ENCODE peak calls at places on chromosomes 4 and X, in ten cellular contexts. N, U, P, M, A, I, H, Z, Q and J are unnamed samples.
A peak's percentile ranks its signal among the peaks of the same experiment; 100 is the strongest.

GRCh38 chrX:95290455-95290854 is 1394.2 kb upstream of the DIAPH2 start:
- DNase-seq in N (no peak), U (no peak), P (no peak), M (no peak), A (peak; percentile 62), I (no peak), H (peak; percentile 13), Z (no peak), Q (no peak), J (no peak)

GRCh38 chr4:55635760-55636621 is at the start of gene NMU:
- DNase-seq in N (peak; percentile 90), U (no peak), P (peak; percentile 42), M (peak; percentile 5), A (peak; percentile 85), I (no peak), H (peak; percentile 34), Z (peak; percentile 41), Q (no peak), J (peak; percentile 68)

GRCh38 chrX:131802836-131803626 is 220.1 kb upstream of the STK26 start:
- DNase-seq in N (no peak), U (no peak), P (no peak), M (no peak), A (peak; percentile 74), I (no peak), H (no peak), Z (peak; percentile 72), Q (no peak), J (peak; percentile 55)

GRCh38 chr4:163166041-163166579 is 580 bp downstream of the NAF1 start:
- DNase-seq in N (peak; percentile 93), U (peak; percentile 50), P (peak; percentile 40), M (peak; percentile 58), A (peak; percentile 85), I (no peak), H (peak; percentile 20), Z (peak; percentile 78), Q (peak; percentile 58), J (peak; percentile 63)

GRCh38 chrX:74534569-74535038 is 79.8 kb downstream of the RLIM start:
- DNase-seq in N (no peak), U (no peak), P (no peak), M (no peak), A (no peak), I (no peak), H (peak; percentile 45), Z (peak; percentile 30), Q (no peak), J (peak; percentile 42)

GRCh38 chr4:30719363-30720020 is 677 bp upstream of the PCDH7 start:
- DNase-seq in N (peak; percentile 83), U (no peak), P (no peak), M (peak; percentile 74), A (peak; percentile 92), I (no peak), H (peak; percentile 47), Z (peak; percentile 18), Q (no peak), J (peak; percentile 46)

GRCh38 chr4:70666369-70666768 is at the start of gene JCHAIN:
- DNase-seq in N (no peak), U (no peak), P (no peak), M (no peak), A (no peak), I (no peak), H (no peak), Z (peak; percentile 35), Q (no peak), J (no peak)

GRCh38 chrX:78075787-78076389 is 28.2 kb upstream of the PGK1 start:
- DNase-seq in N (no peak), U (no peak), P (no peak), M (no peak), A (no peak), I (no peak), H (peak; percentile 52), Z (no peak), Q (no peak), J (no peak)

GRCh38 chrX:133794151-133794550 is 191.2 kb downstream of the GPC3 start:
- DNase-seq in N (no peak), U (no peak), P (no peak), M (no peak), A (no peak), I (no peak), H (no peak), Z (no peak), Q (no peak), J (no peak)

GRCh38 chr4:187010052-187010451 is 286.4 kb upstream of the FAT1 start:
- DNase-seq in N (no peak), U (no peak), P (no peak), M (peak; percentile 2), A (no peak), I (no peak), H (peak; percentile 82), Z (no peak), Q (no peak), J (no peak)

GRCh38 chr4:78190078-78190477 is 133.0 kb downstream of the FRAS1 start:
- DNase-seq in N (no peak), U (no peak), P (no peak), M (no peak), A (no peak), I (no peak), H (no peak), Z (no peak), Q (no peak), J (no peak)

GRCh38 chr4:4339504-4340085 is 47.3 kb upstream of the NSG1 start:
- DNase-seq in N (no peak), U (no peak), P (no peak), M (peak; percentile 75), A (no peak), I (no peak), H (peak; percentile 25), Z (no peak), Q (no peak), J (no peak)

GRCh38 chr4:64774626-64775025 is 365.4 kb upstream of the TECRL start:
- DNase-seq in N (no peak), U (no peak), P (no peak), M (no peak), A (no peak), I (no peak), H (no peak), Z (no peak), Q (no peak), J (no peak)

GRCh38 chr4:7169134-7169533 is 23.2 kb upstream of the SORCS2 start:
- DNase-seq in N (no peak), U (no peak), P (no peak), M (no peak), A (peak; percentile 26), I (no peak), H (no peak), Z (no peak), Q (peak; percentile 3), J (no peak)

GRCh38 chrX:38804481-38805293 is 3.4 kb downstream of the MID1IP1 start:
- DNase-seq in N (peak; percentile 86), U (peak; percentile 8), P (peak; percentile 18), M (peak; percentile 36), A (peak; percentile 56), I (no peak), H (no peak), Z (peak; percentile 65), Q (peak; percentile 58), J (peak; percentile 15)

GRCh38 chr4:29653221-29653620 is 1066.9 kb upstream of the PCDH7 start:
- DNase-seq in N (no peak), U (no peak), P (no peak), M (no peak), A (no peak), I (no peak), H (no peak), Z (no peak), Q (no peak), J (no peak)

GRCh38 chrX:129875669-129876068 is 30.3 kb upstream of the UTP14A start:
- DNase-seq in N (no peak), U (no peak), P (no peak), M (peak; percentile 46), A (no peak), I (no peak), H (peak; percentile 62), Z (no peak), Q (no peak), J (no peak)

GRCh38 chr4:7473096-7473495 is 38.4 kb upstream of the PSAPL1 start:
- DNase-seq in N (no peak), U (no peak), P (no peak), M (no peak), A (no peak), I (no peak), H (no peak), Z (no peak), Q (no peak), J (no peak)

DNA sequence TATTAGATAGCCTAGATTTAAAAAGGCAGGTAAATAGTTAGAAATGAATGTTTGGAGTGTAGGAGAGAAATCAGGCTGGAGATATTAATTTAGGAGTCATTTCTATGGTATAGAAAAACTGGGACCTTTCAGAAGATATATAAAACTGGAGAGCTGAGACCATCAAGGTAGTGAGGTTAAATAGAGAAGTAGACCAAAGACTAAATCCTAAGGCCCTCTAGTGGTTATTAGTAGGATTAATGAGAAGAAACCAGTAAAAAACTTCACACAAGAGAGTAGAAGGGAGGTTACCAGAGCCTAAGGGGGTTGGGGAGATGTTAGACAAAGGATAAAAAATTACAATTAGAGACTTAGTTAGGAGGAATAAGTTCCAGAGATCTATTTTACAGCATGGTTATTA is 351.0 kb upstream of the SPANXN1 start:
- DNase-seq in N (no peak), U (no peak), P (no peak), M (no peak), A (no peak), I (no peak), H (peak; percentile 0), Z (no peak), Q (no peak), J (no peak)
- TF ChIP-seq CTCF in N (no peak), U (no peak), P (peak; percentile 54), M (peak; percentile 2), A (peak; percentile 73), I (peak; percentile 34), H (no peak), Z (peak; percentile 11), Q (peak; percentile 28), J (peak; percentile 24)

GRCh38 chr4:140756292-140757219 is at the start of gene TBC1D9:
- DNase-seq in N (peak; percentile 93), U (no peak), P (peak; percentile 76), M (peak; percentile 90), A (peak; percentile 97), I (peak; percentile 86), H (peak; percentile 98), Z (peak; percentile 72), Q (peak; percentile 83), J (peak; percentile 39)
- TF ChIP-seq CTCF in N (peak; percentile 3), U (no peak), P (peak; percentile 26), M (peak; percentile 2), A (peak; percentile 39), I (no peak), H (peak; percentile 19), Z (no peak), Q (no peak), J (no peak)

GRCh38 chr4:153440475-153440874 is 25.7 kb upstream of the TMEM131L start:
- DNase-seq in N (no peak), U (no peak), P (no peak), M (no peak), A (no peak), I (no peak), H (no peak), Z (no peak), Q (no peak), J (no peak)
- TF ChIP-seq CTCF in N (no peak), U (no peak), P (no peak), M (no peak), A (no peak), I (no peak), H (no peak), Z (no peak), Q (no peak), J (no peak)

GRCh38 chrX:17328837-17329236 is 46.2 kb upstream of the NHS start:
- DNase-seq in N (no peak), U (no peak), P (no peak), M (no peak), A (no peak), I (no peak), H (no peak), Z (no peak), Q (no peak), J (no peak)

GRCh38 chrX:17323397-17323796 is 51.6 kb upstream of the NHS start:
- DNase-seq in N (no peak), U (no peak), P (no peak), M (no peak), A (no peak), I (no peak), H (no peak), Z (no peak), Q (no peak), J (no peak)
- TF ChIP-seq CTCF in N (no peak), U (no peak), P (no peak), M (no peak), A (peak; percentile 48), I (no peak), H (no peak), Z (no peak), Q (no peak), J (no peak)